ENCODE peak calls at places on chromosomes 5 and 9, in six cellular contexts. A is MCF 10A, H is foreskin keratinocyte, T is HuH-7, M is right cardiac atrium, E is sciatic nerve. B is an unnamed sample.

GRCh38 chr5:38472541-38472940 is 83.9 kb downstream of the LIFR start:
- DNase-seq in M (no peak), H (no peak), E (no peak), T (no peak), A (no peak), B (no peak)

GRCh38 chr5:37850128-37850865 is 10.5 kb upstream of the GDNF start:
- DNase-seq in E (no peak), M (no peak), H (no peak), A (peak), T (no peak), B (no peak)

GRCh38 chr9:133738806-133739150 is 626 bp upstream of the SARDH start:
- DNase-seq in A (no peak), T (no peak), H (no peak), E (no peak), M (no peak), B (no peak)

GRCh38 chr5:75049581-75050274 is 2.6 kb downstream of the GCNT4 start:
- DNase-seq in E (no peak), A (peak), T (peak), H (peak), M (peak), B (no peak)

GRCh38 chr5:15715966-15716365 is 216.0 kb downstream of the FBXL7 start:
- DNase-seq in H (no peak), E (no peak), M (no peak), T (no peak), A (no peak), B (no peak)

GRCh38 chr5:171989946-171990712 is 16.3 kb downstream of the FBXW11 start:
- DNase-seq in A (peak), E (no peak), H (no peak), M (no peak), T (no peak), B (no peak)

GRCh38 chr5:128163991-128164390 is 80.4 kb downstream of the SLC12A2 start:
- DNase-seq in H (peak), E (no peak), T (no peak), M (no peak), A (peak), B (no peak)

GRCh38 chr9:109707355-109707754 is 72.6 kb upstream of the PALM2AKAP2 start:
- DNase-seq in A (no peak), T (no peak), H (no peak), E (no peak), M (no peak), B (no peak)

GRCh38 chr5:17966636-17967402 is 332.6 kb downstream of the TAF11L14 start:
- DNase-seq in E (no peak), M (no peak), T (no peak), A (peak), H (peak), B (no peak)

GRCh38 chr9:112338561-112338960 is 5.1 kb upstream of the PTBP3 start:
- DNase-seq in H (peak), E (no peak), M (no peak), A (peak), T (no peak), B (no peak)

GRCh38 chr5:148685520-148686134 is 31.3 kb upstream of the HTR4 start:
- DNase-seq in A (no peak), H (no peak), E (no peak), T (no peak), M (peak), B (no peak)

GRCh38 chr9:96686638-96687335 is 31.7 kb upstream of the PRXL2C start:
- DNase-seq in A (no peak), M (peak), T (no peak), H (peak), E (peak), B (peak)

GRCh38 chr5:54944364-54944763 is 41.0 kb downstream of the ESM1 start:
- DNase-seq in M (no peak), A (peak), T (peak), H (peak), E (no peak), B (no peak)

GRCh38 chr9:101030022-101030391 is 1.5 kb downstream of the PLPPR1 start:
- DNase-seq in H (no peak), T (no peak), M (no peak), A (no peak), E (no peak), B (no peak)

GRCh38 chr5:180130876-180131740 is 59.5 kb upstream of the RNF130 start:
- DNase-seq in E (peak), H (no peak), M (peak), T (no peak), A (no peak), B (peak)

GRCh38 chr5:98763001-98763630 is 10.3 kb upstream of the RGMB start:
- DNase-seq in E (no peak), M (no peak), T (no peak), A (no peak), H (peak), B (no peak)

GRCh38 chr5:65065112-65065511 is 296.4 kb downstream of the CWC27 start:
- DNase-seq in E (no peak), A (no peak), M (no peak), T (no peak), H (no peak), B (no peak)

GRCh38 chr5:9838906-9839305 is 208.8 kb upstream of the TAS2R1 start:
- DNase-seq in M (no peak), E (no peak), T (no peak), A (no peak), H (no peak), B (no peak)

GRCh38 chr5:1118738-1119137 is 6.9 kb upstream of the SLC12A7 start:
- DNase-seq in A (no peak), H (no peak), E (no peak), M (no peak), T (no peak), B (no peak)

GRCh38 chr9:136623849-136624183 is 38.9 kb upstream of the EGFL7 start:
- DNase-seq in T (no peak), A (peak), E (no peak), H (peak), M (peak), B (no peak)

GRCh38 chr9:134491856-134492255 is 149.7 kb upstream of the COL5A1 start:
- DNase-seq in M (no peak), H (no peak), A (no peak), E (peak), T (no peak), B (no peak)

GRCh38 chr9:124754289-124754688 is 16.8 kb downstream of the NR6A1 start:
- DNase-seq in H (no peak), T (no peak), E (no peak), A (peak), M (no peak), B (no peak)

B was measured in C1 segment of cervical spinal cord.